ENCODE peak calls at places on chromosomes 5 and 9, in seven cellular contexts. K is H1, I is mesenchymal stem cell, O is mesendoderm, W is H9, U is IMR-90, E is trophoblast cell. Y is an unnamed sample.

GRCh38 chr9:131197160-131197911 is 72.0 kb downstream of the NUP214 start:
- DNase-seq in K (no peak), I (no peak), O (no peak), W (no peak), U (no peak), E (no peak), Y (no peak)

GRCh38 chr5:180670586-180671359 is 21.4 kb upstream of the FLT4 start:
- DNase-seq in K (peak; percentile 61), I (peak; percentile 19), O (peak; percentile 67), W (peak; percentile 60), U (peak; percentile 37), E (peak; percentile 82), Y (peak; percentile 39)

GRCh38 chr9:136373300-136374182 is at the start of gene CARD9:
- DNase-seq in K (no peak), I (no peak), O (no peak), W (no peak), U (no peak), E (peak; percentile 16), Y (no peak)

GRCh38 chr9:34963577-34963976 is 5.5 kb downstream of the PHF24 start:
- DNase-seq in K (no peak), I (no peak), O (no peak), W (no peak), U (no peak), E (no peak), Y (no peak)

GRCh38 chr5:116572375-116573278 is 2.0 kb downstream of the SEMA6A start:
- DNase-seq in K (peak; percentile 64), I (peak; percentile 48), O (peak; percentile 74), W (no peak), U (no peak), E (peak; percentile 42), Y (peak; percentile 54)

GRCh38 chr9:81619353-81620008 is 69.9 kb downstream of the TLE1 start:
- DNase-seq in K (no peak), I (peak; percentile 95), O (no peak), W (no peak), U (peak; percentile 98), E (no peak), Y (no peak)

GRCh38 chr9:99576830-99577229 is 244.9 kb upstream of the NR4A3 start:
- DNase-seq in K (no peak), I (no peak), O (no peak), W (no peak), U (no peak), E (no peak), Y (no peak)

GRCh38 chr9:108478871-108479332 is 376.9 kb downstream of the ACTL7B start:
- DNase-seq in K (no peak), I (peak; percentile 91), O (no peak), W (no peak), U (peak; percentile 88), E (peak; percentile 54), Y (no peak)

GRCh38 chr5:66660401-66660800 is 64.2 kb downstream of the MAST4 start:
- DNase-seq in K (no peak), I (peak; percentile 61), O (no peak), W (no peak), U (no peak), E (no peak), Y (no peak)

GRCh38 chr5:177098772-177099152 is 12.0 kb downstream of the FGFR4 start:
- DNase-seq in K (no peak), I (peak; percentile 82), O (no peak), W (peak; percentile 32), U (peak; percentile 68), E (no peak), Y (no peak)

GRCh38 chr5:174328626-174329299 is 283.3 kb downstream of the NSG2 start:
- DNase-seq in K (no peak), I (no peak), O (no peak), W (no peak), U (peak; percentile 25), E (peak; percentile 40), Y (no peak)

GRCh38 chr9:83512621-83513020 is 25.6 kb downstream of the FRMD3 start:
- DNase-seq in K (no peak), I (no peak), O (no peak), W (no peak), U (no peak), E (no peak), Y (no peak)

GRCh38 chr9:91817106-91817492 is 132.9 kb downstream of the ROR2 start:
- DNase-seq in K (no peak), I (no peak), O (no peak), W (no peak), U (no peak), E (no peak), Y (no peak)

GRCh38 chr5:32298056-32298420 is 14.7 kb downstream of the MTMR12 start:
- DNase-seq in K (no peak), I (no peak), O (no peak), W (no peak), U (no peak), E (no peak), Y (no peak)

GRCh38 chr9:107228648-107229047 is 54.4 kb upstream of the RAD23B start:
- DNase-seq in K (no peak), I (no peak), O (no peak), W (no peak), U (no peak), E (no peak), Y (no peak)

GRCh38 chr9:79471577-79472543 is 99.9 kb upstream of the TLE4 start:
- DNase-seq in K (no peak), I (peak; percentile 25), O (peak; percentile 27), W (no peak), U (peak; percentile 35), E (no peak), Y (no peak)

GRCh38 chr5:53381-54174 is 38.4 kb upstream of the PLEKHG4B start:
- DNase-seq in K (peak; percentile 94), I (peak; percentile 19), O (peak; percentile 86), W (peak; percentile 91), U (peak; percentile 8), E (peak; percentile 14), Y (peak; percentile 87)

GRCh38 chr9:137255448-137256114 is 454 bp downstream of the NELFB start:
- DNase-seq in K (no peak), I (peak; percentile 56), O (peak; percentile 66), W (peak; percentile 74), U (no peak), E (no peak), Y (no peak)

GRCh38 chr5:89756955-89757354 is 652.6 kb downstream of the CETN3 start:
- DNase-seq in K (no peak), I (peak; percentile 3), O (no peak), W (no peak), U (no peak), E (no peak), Y (no peak)

GRCh38 chr5:175654807-175655206 is 3.1 kb upstream of the HRH2 start:
- DNase-seq in K (no peak), I (no peak), O (no peak), W (no peak), U (no peak), E (no peak), Y (no peak)

GRCh38 chr9:133161542-133161950 is 2.2 kb downstream of the GBGT1 start:
- DNase-seq in K (no peak), I (no peak), O (no peak), W (no peak), U (no peak), E (no peak), Y (no peak)

GRCh38 chr5:132668706-132669454 is 4.9 kb upstream of the IL4 start:
- DNase-seq in K (no peak), I (no peak), O (no peak), W (no peak), U (no peak), E (no peak), Y (no peak)

GRCh38 chr5:132667761-132668705 is 5.8 kb upstream of the IL4 start:
- DNase-seq in K (no peak), I (no peak), O (peak; percentile 45), W (peak; percentile 33), U (no peak), E (no peak), Y (no peak)

GRCh38 chr5:132671000-132671399 is 2.8 kb upstream of the IL4 start:
- DNase-seq in K (no peak), I (no peak), O (no peak), W (no peak), U (no peak), E (no peak), Y (no peak)

GRCh38 chr5:132670218-132670617 is 3.6 kb upstream of the IL4 start:
- DNase-seq in K (no peak), I (no peak), O (no peak), W (no peak), U (no peak), E (no peak), Y (no peak)

DNA sequence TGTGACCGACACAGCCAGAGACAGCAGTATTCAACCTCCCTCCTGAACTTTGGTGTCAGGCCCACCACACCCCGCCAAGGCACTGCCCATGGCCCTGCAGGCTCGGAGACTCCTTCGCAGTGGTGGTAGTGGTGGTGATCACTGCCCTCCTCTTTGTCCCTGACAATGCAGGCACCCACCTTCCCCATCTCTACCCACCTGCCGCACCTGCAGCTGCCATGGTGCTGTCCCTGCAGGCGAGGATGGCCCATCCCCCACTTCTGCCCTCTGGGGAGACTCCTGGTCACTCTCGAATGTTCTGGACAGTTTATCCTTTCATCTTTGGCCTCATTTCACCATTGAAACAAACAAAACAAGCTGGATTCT is 4.4 kb upstream of the IL4 start:
- DNase-seq in K (no peak), I (no peak), O (no peak), W (no peak), U (no peak), E (no peak), Y (no peak)
- H4K8ac ChIP-seq in K (no peak overlapping the region), I (no peak overlapping the region), O (no peak overlapping the region), W (no peak overlapping the region), U (no peak overlapping the region), E (no peak overlapping the region), Y (no peak overlapping the region)

GRCh38 chr5:82882316-82882715 is 194.9 kb downstream of the TMEM167A start:
- DNase-seq in K (no peak), I (no peak), O (no peak), W (no peak), U (no peak), E (no peak), Y (no peak)

GRCh38 chr5:82881571-82882200 is 195.5 kb downstream of the TMEM167A start:
- DNase-seq in K (no peak), I (no peak), O (no peak), W (no peak), U (no peak), E (no peak), Y (no peak)

GRCh38 chr5:82884821-82885471 is 192.2 kb downstream of the TMEM167A start:
- DNase-seq in K (no peak), I (no peak), O (peak; percentile 38), W (no peak), U (no peak), E (no peak), Y (no peak)

GRCh38 chr5:82873452-82873851 is 203.7 kb downstream of the TMEM167A start:
- DNase-seq in K (no peak), I (no peak), O (no peak), W (no peak), U (no peak), E (no peak), Y (no peak)

GRCh38 chr5:82879089-82879488 is 198.1 kb downstream of the TMEM167A start:
- DNase-seq in K (no peak), I (no peak), O (no peak), W (no peak), U (no peak), E (no peak), Y (no peak)
- H4K8ac ChIP-seq in K (no peak overlapping the region), I (no peak overlapping the region), O (no peak overlapping the region), W (no peak overlapping the region), U (no peak overlapping the region), E (no peak overlapping the region), Y (no peak overlapping the region)

GRCh38 chr9:10604927-10605326 is 7.9 kb downstream of the PTPRD start:
- DNase-seq in K (no peak), I (no peak), O (no peak), W (no peak), U (no peak), E (no peak), Y (no peak)
- H4K8ac ChIP-seq in K (no peak overlapping the region), I (no peak overlapping the region), O (no peak overlapping the region), W (no peak overlapping the region), U (no peak overlapping the region), E (no peak overlapping the region), Y (no peak overlapping the region)

GRCh38 chr5:113705657-113706056 is 192.2 kb downstream of the YTHDC2 start:
- DNase-seq in K (no peak), I (no peak), O (no peak), W (no peak), U (no peak), E (no peak), Y (no peak)
- H4K8ac ChIP-seq in K (no peak overlapping the region), I (no peak overlapping the region), O (no peak overlapping the region), W (no peak overlapping the region), U (no peak overlapping the region), E (no peak overlapping the region), Y (no peak overlapping the region)

Y was measured in neuronal stem cell.